ENCODE peak calls at places on chromosome 4, in six cellular contexts. One of them, this sample, is unnamed.
A peak's percentile ranks its signal among the peaks of the same experiment; 100 is the strongest.

GRCh38 chr4:6873792-6874461 is 35.7 kb upstream of the TBC1D14 start:
- DNase-seq in NCI-H524: peak; percentile 61
- DNase-seq in HepG2: peak; percentile 41
- DNase-seq in BJ: no peak
- DNase-seq in dorsolateral prefrontal cortex: peak; percentile 83
- DNase-seq in endothelial cell of umbilical vein: peak; percentile 69
- DNase-seq in this sample: peak; percentile 9

GRCh38 chr4:145012841-145013240 is 85.2 kb downstream of the ANAPC10 start:
- DNase-seq in NCI-H524: no peak
- DNase-seq in dorsolateral prefrontal cortex: no peak
- DNase-seq in endothelial cell of umbilical vein: peak; percentile 95
- DNase-seq in BJ: no peak
- DNase-seq in HepG2: peak; percentile 10
- DNase-seq in this sample: no peak

GRCh38 chr4:110733901-110734300 is 111.0 kb upstream of the PITX2 start:
- DNase-seq in BJ: no peak
- DNase-seq in dorsolateral prefrontal cortex: no peak
- DNase-seq in NCI-H524: no peak
- DNase-seq in HepG2: no peak
- DNase-seq in endothelial cell of umbilical vein: peak; percentile 8
- DNase-seq in this sample: no peak

GRCh38 chr4:11720292-11720691 is 291.6 kb upstream of the HS3ST1 start:
- DNase-seq in endothelial cell of umbilical vein: peak; percentile 62
- DNase-seq in BJ: no peak
- DNase-seq in dorsolateral prefrontal cortex: no peak
- DNase-seq in HepG2: no peak
- DNase-seq in NCI-H524: peak; percentile 59
- DNase-seq in this sample: no peak

GRCh38 chr4:1178300-1179088 is 6.1 kb upstream of the SPON2 start:
- DNase-seq in endothelial cell of umbilical vein: no peak
- DNase-seq in NCI-H524: peak; percentile 80
- DNase-seq in BJ: no peak
- DNase-seq in HepG2: no peak
- DNase-seq in dorsolateral prefrontal cortex: no peak
- DNase-seq in this sample: no peak

GRCh38 chr4:143743591-143743990 is 43.1 kb upstream of the FREM3 start:
- DNase-seq in endothelial cell of umbilical vein: peak; percentile 50
- DNase-seq in NCI-H524: no peak
- DNase-seq in BJ: no peak
- DNase-seq in HepG2: no peak
- DNase-seq in dorsolateral prefrontal cortex: no peak
- DNase-seq in this sample: no peak

GRCh38 chr4:75821966-75822365 is 80.3 kb downstream of the PPEF2 start:
- DNase-seq in NCI-H524: no peak
- DNase-seq in BJ: no peak
- DNase-seq in HepG2: no peak
- DNase-seq in dorsolateral prefrontal cortex: no peak
- DNase-seq in endothelial cell of umbilical vein: no peak
- DNase-seq in this sample: no peak

GRCh38 chr4:16896871-16897270 is 1.6 kb downstream of the LDB2 start:
- DNase-seq in dorsolateral prefrontal cortex: no peak
- DNase-seq in HepG2: no peak
- DNase-seq in endothelial cell of umbilical vein: peak; percentile 85
- DNase-seq in BJ: no peak
- DNase-seq in NCI-H524: no peak
- DNase-seq in this sample: no peak

GRCh38 chr4:89434364-89434988 is 126.9 kb upstream of the GPRIN3 start:
- DNase-seq in BJ: no peak
- DNase-seq in HepG2: no peak
- DNase-seq in endothelial cell of umbilical vein: peak; percentile 46
- DNase-seq in NCI-H524: peak; percentile 41
- DNase-seq in dorsolateral prefrontal cortex: no peak
- DNase-seq in this sample: no peak

GRCh38 chr4:170671171-170671570 is 581.4 kb upstream of the AADAT start:
- DNase-seq in dorsolateral prefrontal cortex: no peak
- DNase-seq in BJ: no peak
- DNase-seq in HepG2: no peak
- DNase-seq in endothelial cell of umbilical vein: no peak
- DNase-seq in NCI-H524: no peak
- DNase-seq in this sample: no peak

GRCh38 chr4:98482847-98483806 is 175.3 kb downstream of the TSPAN5 start:
- DNase-seq in dorsolateral prefrontal cortex: no peak
- DNase-seq in BJ: no peak
- DNase-seq in endothelial cell of umbilical vein: peak; percentile 51
- DNase-seq in NCI-H524: no peak
- DNase-seq in HepG2: peak; percentile 5
- DNase-seq in this sample: no peak

GRCh38 chr4:89152972-89153371 is 41.6 kb downstream of the TIGD2 start:
- DNase-seq in dorsolateral prefrontal cortex: no peak
- DNase-seq in BJ: no peak
- DNase-seq in NCI-H524: peak; percentile 92
- DNase-seq in HepG2: no peak
- DNase-seq in endothelial cell of umbilical vein: no peak
- DNase-seq in this sample: no peak

GRCh38 chr4:76470064-76470463 is 35.0 kb downstream of the SHROOM3 start:
- DNase-seq in endothelial cell of umbilical vein: no peak
- DNase-seq in dorsolateral prefrontal cortex: no peak
- DNase-seq in NCI-H524: no peak
- DNase-seq in BJ: no peak
- DNase-seq in HepG2: no peak
- DNase-seq in this sample: no peak

GRCh38 chr4:54539500-54540029 is 118.2 kb upstream of the KIT start:
- DNase-seq in HepG2: peak; percentile 6
- DNase-seq in dorsolateral prefrontal cortex: peak; percentile 58
- DNase-seq in NCI-H524: peak; percentile 90
- DNase-seq in BJ: no peak
- DNase-seq in endothelial cell of umbilical vein: peak; percentile 38
- DNase-seq in this sample: peak; percentile 96

GRCh38 chr4:57044279-57044678 is 65.6 kb downstream of the POLR2B start:
- DNase-seq in BJ: peak; percentile 92
- DNase-seq in HepG2: no peak
- DNase-seq in endothelial cell of umbilical vein: no peak
- DNase-seq in NCI-H524: no peak
- DNase-seq in dorsolateral prefrontal cortex: no peak
- DNase-seq in this sample: no peak

GRCh38 chr4:36213956-36214355 is 30.4 kb downstream of the ARAP2 start:
- DNase-seq in BJ: no peak
- DNase-seq in NCI-H524: no peak
- DNase-seq in HepG2: no peak
- DNase-seq in endothelial cell of umbilical vein: no peak
- DNase-seq in dorsolateral prefrontal cortex: no peak
- DNase-seq in this sample: peak; percentile 62

GRCh38 chr4:84573738-84574720 is 8.9 kb upstream of the CDS1 start:
- DNase-seq in NCI-H524: no peak
- DNase-seq in dorsolateral prefrontal cortex: no peak
- DNase-seq in HepG2: no peak
- DNase-seq in BJ: no peak
- DNase-seq in endothelial cell of umbilical vein: no peak
- DNase-seq in this sample: no peak

GRCh38 chr4:8083086-8083825 is 75.4 kb downstream of the ABLIM2 start:
- DNase-seq in NCI-H524: no peak
- DNase-seq in dorsolateral prefrontal cortex: no peak
- DNase-seq in endothelial cell of umbilical vein: no peak
- DNase-seq in HepG2: no peak
- DNase-seq in BJ: no peak
- DNase-seq in this sample: no peak

GRCh38 chr4:183571350-183572076 is 66.7 kb downstream of the ING2 start:
- DNase-seq in BJ: no peak
- DNase-seq in NCI-H524: peak; percentile 46
- DNase-seq in HepG2: peak; percentile 72
- DNase-seq in dorsolateral prefrontal cortex: no peak
- DNase-seq in endothelial cell of umbilical vein: no peak
- DNase-seq in this sample: no peak

GRCh38 chr4:38080061-38080531 is 119.9 kb downstream of the PTTG2 start:
- DNase-seq in dorsolateral prefrontal cortex: no peak
- DNase-seq in endothelial cell of umbilical vein: no peak
- DNase-seq in HepG2: no peak
- DNase-seq in BJ: no peak
- DNase-seq in NCI-H524: no peak
- DNase-seq in this sample: no peak

GRCh38 chr4:1011022-1011694 is at the start of gene FGFRL1:
- DNase-seq in endothelial cell of umbilical vein: peak; percentile 76
- DNase-seq in dorsolateral prefrontal cortex: peak; percentile 68
- DNase-seq in HepG2: peak; percentile 70
- DNase-seq in NCI-H524: peak; percentile 35
- DNase-seq in BJ: no peak
- DNase-seq in this sample: peak; percentile 62

GRCh38 chr4:127632420-127633403 is at the start of gene INTU:
- DNase-seq in NCI-H524: peak; percentile 84
- DNase-seq in endothelial cell of umbilical vein: peak; percentile 97
- DNase-seq in dorsolateral prefrontal cortex: peak; percentile 96
- DNase-seq in HepG2: peak; percentile 93
- DNase-seq in BJ: peak; percentile 86
- DNase-seq in this sample: peak; percentile 81

GRCh38 chr4:148288448-148288847 is 153.8 kb downstream of the NR3C2 start:
- DNase-seq in NCI-H524: peak; percentile 22
- DNase-seq in HepG2: no peak
- DNase-seq in dorsolateral prefrontal cortex: no peak
- DNase-seq in endothelial cell of umbilical vein: peak; percentile 27
- DNase-seq in BJ: no peak
- DNase-seq in this sample: no peak

GRCh38 chr4:99894998-99895397 is 771 bp upstream of the LAMTOR3 start:
- DNase-seq in dorsolateral prefrontal cortex: no peak
- DNase-seq in HepG2: no peak
- DNase-seq in BJ: no peak
- DNase-seq in NCI-H524: no peak
- DNase-seq in endothelial cell of umbilical vein: no peak
- DNase-seq in this sample: no peak

GRCh38 chr4:54717694-54718093 is 59.9 kb downstream of the KIT start:
- DNase-seq in dorsolateral prefrontal cortex: no peak
- DNase-seq in HepG2: no peak
- DNase-seq in BJ: no peak
- DNase-seq in endothelial cell of umbilical vein: no peak
- DNase-seq in NCI-H524: no peak
- DNase-seq in this sample: no peak